ENCODE peak calls at places on chromosomes 3 and 15, in nine cellular contexts. One of them, this sample, is unnamed.

GRCh38 chr3:114595521-114596028 is 301.7 kb downstream of the TIGIT start:
- DNase-seq in DND-41: no peak
- DNase-seq in B cell: no peak
- DNase-seq in type B pancreatic cell: no peak
- DNase-seq in heart left ventricle: no peak
- DNase-seq in GM12865: no peak
- DNase-seq in GM20000: no peak
- DNase-seq in fibroblast of mammary gland: no peak
- DNase-seq in pancreas: no peak
- DNase-seq in this sample: peak

GRCh38 chr3:61111764-61112163 is 139.5 kb downstream of the FHIT start:
- DNase-seq in GM12865: peak
- DNase-seq in fibroblast of mammary gland: no peak
- DNase-seq in heart left ventricle: no peak
- DNase-seq in pancreas: no peak
- DNase-seq in type B pancreatic cell: no peak
- DNase-seq in DND-41: no peak
- DNase-seq in GM20000: no peak
- DNase-seq in B cell: no peak
- DNase-seq in this sample: no peak

GRCh38 chr3:48560648-48561018 is 2.9 kb downstream of the UCN2 start:
- DNase-seq in GM20000: peak
- DNase-seq in pancreas: no peak
- DNase-seq in DND-41: no peak
- DNase-seq in type B pancreatic cell: no peak
- DNase-seq in fibroblast of mammary gland: no peak
- DNase-seq in heart left ventricle: peak
- DNase-seq in B cell: no peak
- DNase-seq in GM12865: no peak
- DNase-seq in this sample: no peak

GRCh38 chr15:90101969-90102890 is at the start of gene IDH2:
- DNase-seq in heart left ventricle: peak
- DNase-seq in fibroblast of mammary gland: peak
- DNase-seq in GM20000: peak
- DNase-seq in DND-41: peak
- DNase-seq in pancreas: peak
- DNase-seq in GM12865: peak
- DNase-seq in type B pancreatic cell: peak
- DNase-seq in B cell: peak
- DNase-seq in this sample: peak

GRCh38 chr3:40992023-40992422 is 207.3 kb upstream of the CTNNB1 start:
- DNase-seq in DND-41: no peak
- DNase-seq in fibroblast of mammary gland: no peak
- DNase-seq in heart left ventricle: no peak
- DNase-seq in pancreas: no peak
- DNase-seq in GM20000: no peak
- DNase-seq in B cell: no peak
- DNase-seq in type B pancreatic cell: no peak
- DNase-seq in GM12865: no peak
- DNase-seq in this sample: no peak

GRCh38 chr3:128274837-128275236 is 121.6 kb downstream of the EEFSEC start:
- DNase-seq in GM12865: no peak
- DNase-seq in pancreas: no peak
- DNase-seq in GM20000: no peak
- DNase-seq in type B pancreatic cell: peak
- DNase-seq in fibroblast of mammary gland: peak
- DNase-seq in DND-41: no peak
- DNase-seq in B cell: no peak
- DNase-seq in heart left ventricle: no peak
- DNase-seq in this sample: peak

GRCh38 chr3:61848885-61849284 is 287.5 kb downstream of the PTPRG start:
- DNase-seq in heart left ventricle: peak
- DNase-seq in fibroblast of mammary gland: peak
- DNase-seq in GM20000: no peak
- DNase-seq in type B pancreatic cell: no peak
- DNase-seq in B cell: no peak
- DNase-seq in GM12865: no peak
- DNase-seq in pancreas: no peak
- DNase-seq in DND-41: no peak
- DNase-seq in this sample: peak

GRCh38 chr15:89413877-89414276 is 79.3 kb upstream of the POLG start:
- DNase-seq in B cell: no peak
- DNase-seq in DND-41: no peak
- DNase-seq in GM12865: no peak
- DNase-seq in GM20000: no peak
- DNase-seq in fibroblast of mammary gland: no peak
- DNase-seq in type B pancreatic cell: no peak
- DNase-seq in heart left ventricle: no peak
- DNase-seq in pancreas: no peak
- DNase-seq in this sample: no peak

GRCh38 chr15:100468265-100468664 is 60.5 kb downstream of the CERS3 start:
- DNase-seq in GM12865: no peak
- DNase-seq in fibroblast of mammary gland: peak
- DNase-seq in pancreas: peak
- DNase-seq in DND-41: no peak
- DNase-seq in heart left ventricle: peak
- DNase-seq in GM20000: no peak
- DNase-seq in B cell: no peak
- DNase-seq in type B pancreatic cell: no peak
- DNase-seq in this sample: no peak

GRCh38 chr3:71160800-71161546 is 422.6 kb downstream of the FOXP1 start:
- DNase-seq in pancreas: no peak
- DNase-seq in GM20000: no peak
- DNase-seq in B cell: no peak
- DNase-seq in DND-41: peak
- DNase-seq in fibroblast of mammary gland: peak
- DNase-seq in heart left ventricle: no peak
- DNase-seq in GM12865: no peak
- DNase-seq in type B pancreatic cell: no peak
- DNase-seq in this sample: no peak

GRCh38 chr15:72195101-72195511 is 2.5 kb downstream of the GRAMD2A start:
- DNase-seq in heart left ventricle: no peak
- DNase-seq in GM20000: no peak
- DNase-seq in DND-41: no peak
- DNase-seq in fibroblast of mammary gland: no peak
- DNase-seq in B cell: no peak
- DNase-seq in GM12865: peak
- DNase-seq in type B pancreatic cell: no peak
- DNase-seq in pancreas: no peak
- DNase-seq in this sample: no peak

GRCh38 chr15:73937313-73937695 is 11.0 kb downstream of the LOXL1 start:
- DNase-seq in B cell: no peak
- DNase-seq in pancreas: no peak
- DNase-seq in DND-41: no peak
- DNase-seq in GM12865: no peak
- DNase-seq in type B pancreatic cell: no peak
- DNase-seq in heart left ventricle: no peak
- DNase-seq in GM20000: no peak
- DNase-seq in fibroblast of mammary gland: no peak
- DNase-seq in this sample: no peak

GRCh38 chr3:176906046-176906905 is 291.0 kb downstream of the TBL1XR1 start:
- DNase-seq in type B pancreatic cell: no peak
- DNase-seq in GM20000: no peak
- DNase-seq in DND-41: no peak
- DNase-seq in GM12865: no peak
- DNase-seq in fibroblast of mammary gland: peak
- DNase-seq in heart left ventricle: peak
- DNase-seq in B cell: no peak
- DNase-seq in pancreas: peak
- DNase-seq in this sample: no peak

GRCh38 chr15:89021224-89021623 is 67.0 kb upstream of the ABHD2 start:
- DNase-seq in DND-41: no peak
- DNase-seq in fibroblast of mammary gland: no peak
- DNase-seq in GM12865: no peak
- DNase-seq in B cell: no peak
- DNase-seq in type B pancreatic cell: no peak
- DNase-seq in GM20000: no peak
- DNase-seq in pancreas: no peak
- DNase-seq in heart left ventricle: no peak
- DNase-seq in this sample: no peak

GRCh38 chr15:27690290-27690689 is 408.8 kb downstream of the OCA2 start:
- DNase-seq in DND-41: no peak
- DNase-seq in pancreas: no peak
- DNase-seq in B cell: no peak
- DNase-seq in GM20000: no peak
- DNase-seq in type B pancreatic cell: no peak
- DNase-seq in GM12865: no peak
- DNase-seq in heart left ventricle: no peak
- DNase-seq in fibroblast of mammary gland: no peak
- DNase-seq in this sample: no peak
- TF ChIP-seq CTCF in DND-41: no peak
- TF ChIP-seq CTCF in pancreas: no peak
- TF ChIP-seq CTCF in B cell: no peak
- TF ChIP-seq CTCF in GM20000: no peak
- TF ChIP-seq CTCF in type B pancreatic cell: no peak
- TF ChIP-seq CTCF in GM12865: no peak
- TF ChIP-seq CTCF in heart left ventricle: no peak
- TF ChIP-seq CTCF in fibroblast of mammary gland: no peak
- TF ChIP-seq CTCF in this sample: no peak

DNA sequence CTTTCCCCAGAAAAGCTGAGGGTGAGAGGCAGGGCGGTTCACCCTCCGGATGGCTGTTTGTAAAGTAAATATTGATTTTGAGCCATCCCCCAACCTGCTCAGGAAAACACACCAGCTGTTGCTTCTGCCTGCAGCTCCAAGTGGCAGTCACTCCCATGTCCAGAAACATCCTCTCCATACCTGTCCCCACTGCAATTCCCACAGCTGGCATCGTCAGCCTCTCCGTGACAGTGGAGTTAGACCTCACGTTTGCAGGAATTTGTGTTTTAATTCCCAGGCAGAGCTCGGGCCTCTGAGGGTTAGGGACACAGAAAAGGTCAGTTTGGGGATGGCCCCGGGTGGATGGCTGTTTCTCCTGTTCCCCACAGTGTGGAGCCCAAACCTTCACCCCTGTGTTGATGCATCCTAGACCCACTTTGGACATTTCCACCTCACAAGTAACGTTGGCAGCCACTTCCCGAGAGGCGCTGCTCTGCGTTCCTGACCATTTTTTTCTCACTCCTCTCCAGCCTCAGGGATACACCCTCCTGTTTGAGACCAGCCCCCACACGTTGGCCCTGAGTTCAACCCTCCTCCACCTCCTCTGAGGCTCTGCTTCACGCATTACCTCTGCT is 11.8 kb upstream of the FAM174B start:
- DNase-seq in fibroblast of mammary gland: no peak
- DNase-seq in heart left ventricle: no peak
- DNase-seq in DND-41: no peak
- DNase-seq in GM12865: no peak
- DNase-seq in GM20000: no peak
- DNase-seq in type B pancreatic cell: no peak
- DNase-seq in pancreas: no peak
- DNase-seq in B cell: no peak
- DNase-seq in this sample: no peak
- TF ChIP-seq CTCF in fibroblast of mammary gland: no peak
- TF ChIP-seq CTCF in heart left ventricle: no peak
- TF ChIP-seq CTCF in DND-41: no peak
- TF ChIP-seq CTCF in GM12865: no peak
- TF ChIP-seq CTCF in GM20000: no peak
- TF ChIP-seq CTCF in type B pancreatic cell: no peak
- TF ChIP-seq CTCF in pancreas: no peak
- TF ChIP-seq CTCF in B cell: no peak
- TF ChIP-seq CTCF in this sample: no peak

GRCh38 chr15:29819979-29820801 is 2.1 kb downstream of the TJP1 start:
- DNase-seq in GM20000: no peak
- DNase-seq in B cell: no peak
- DNase-seq in GM12865: no peak
- DNase-seq in type B pancreatic cell: no peak
- DNase-seq in fibroblast of mammary gland: no peak
- DNase-seq in pancreas: no peak
- DNase-seq in DND-41: no peak
- DNase-seq in heart left ventricle: no peak
- DNase-seq in this sample: no peak

GRCh38 chr15:29822100-29822684 is at the start of gene TJP1:
- DNase-seq in pancreas: peak
- DNase-seq in heart left ventricle: peak
- DNase-seq in GM12865: no peak
- DNase-seq in fibroblast of mammary gland: peak
- DNase-seq in B cell: peak
- DNase-seq in DND-41: no peak
- DNase-seq in type B pancreatic cell: peak
- DNase-seq in GM20000: peak
- DNase-seq in this sample: peak

GRCh38 chr15:29820802-29821160 is 1.5 kb downstream of the TJP1 start:
- DNase-seq in B cell: no peak
- DNase-seq in pancreas: no peak
- DNase-seq in heart left ventricle: no peak
- DNase-seq in GM20000: no peak
- DNase-seq in type B pancreatic cell: no peak
- DNase-seq in GM12865: no peak
- DNase-seq in DND-41: no peak
- DNase-seq in fibroblast of mammary gland: no peak
- DNase-seq in this sample: no peak

GRCh38 chr15:29822685-29823459 is 604 bp upstream of the TJP1 start:
- DNase-seq in DND-41: no peak
- DNase-seq in GM12865: no peak
- DNase-seq in type B pancreatic cell: peak
- DNase-seq in pancreas: peak
- DNase-seq in fibroblast of mammary gland: peak
- DNase-seq in B cell: no peak
- DNase-seq in heart left ventricle: peak
- DNase-seq in GM20000: peak
- DNase-seq in this sample: peak

GRCh38 chr15:29821416-29822099 is 710 bp downstream of the TJP1 start:
- DNase-seq in GM12865: peak
- DNase-seq in B cell: peak
- DNase-seq in GM20000: peak
- DNase-seq in DND-41: no peak
- DNase-seq in fibroblast of mammary gland: peak
- DNase-seq in heart left ventricle: peak
- DNase-seq in type B pancreatic cell: peak
- DNase-seq in pancreas: peak
- DNase-seq in this sample: peak
- TF ChIP-seq CTCF in GM12865: no peak
- TF ChIP-seq CTCF in B cell: no peak
- TF ChIP-seq CTCF in GM20000: no peak
- TF ChIP-seq CTCF in DND-41: no peak
- TF ChIP-seq CTCF in fibroblast of mammary gland: no peak
- TF ChIP-seq CTCF in heart left ventricle: peak
- TF ChIP-seq CTCF in type B pancreatic cell: peak
- TF ChIP-seq CTCF in pancreas: no peak
- TF ChIP-seq CTCF in this sample: peak

DNA sequence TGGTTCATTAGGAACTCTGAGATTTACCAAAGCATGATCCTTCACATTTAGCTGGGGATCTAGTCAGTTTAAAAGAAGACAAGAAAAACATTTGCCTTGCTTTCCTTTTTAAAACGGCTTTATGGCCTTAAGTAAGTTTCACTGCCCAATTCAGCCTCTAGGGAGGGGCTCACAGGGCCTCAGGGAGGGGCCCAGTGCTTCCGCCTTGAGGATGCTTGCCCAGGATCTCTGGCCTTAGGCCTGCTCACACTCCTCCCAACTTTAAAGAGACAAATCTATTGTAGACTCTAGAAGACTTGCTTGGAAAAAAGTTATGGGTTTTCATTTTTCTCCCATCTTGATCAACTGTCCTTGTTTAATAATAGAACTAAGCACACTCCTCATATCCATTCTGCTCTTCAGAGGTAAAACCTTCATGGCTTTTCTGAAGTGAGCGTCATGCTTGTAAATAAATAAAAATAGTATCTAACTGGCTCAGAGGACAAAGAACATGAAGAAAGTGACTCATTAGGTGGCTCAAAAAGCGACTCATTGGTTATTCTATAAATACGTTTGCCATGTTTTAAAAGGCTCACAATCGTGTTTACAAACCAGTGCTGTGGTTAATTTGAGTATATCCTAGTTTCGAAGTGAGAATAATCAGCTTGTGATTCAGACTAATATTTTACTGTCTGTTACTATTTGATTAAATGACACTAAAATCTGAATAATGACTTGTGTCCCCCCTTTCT is 13.7 kb downstream of the PDHB start:
- DNase-seq in heart left ventricle: peak
- DNase-seq in pancreas: no peak
- DNase-seq in fibroblast of mammary gland: peak
- DNase-seq in B cell: no peak
- DNase-seq in GM12865: peak
- DNase-seq in type B pancreatic cell: no peak
- DNase-seq in DND-41: no peak
- DNase-seq in GM20000: peak
- DNase-seq in this sample: peak
- TF ChIP-seq CTCF in heart left ventricle: no peak
- TF ChIP-seq CTCF in pancreas: no peak
- TF ChIP-seq CTCF in fibroblast of mammary gland: no peak
- TF ChIP-seq CTCF in B cell: no peak
- TF ChIP-seq CTCF in GM12865: peak
- TF ChIP-seq CTCF in type B pancreatic cell: no peak
- TF ChIP-seq CTCF in DND-41: no peak
- TF ChIP-seq CTCF in GM20000: no peak
- TF ChIP-seq CTCF in this sample: peak